ENCODE peak calls at places on chromosomes 4 and X, in four cellular contexts. T is coronary artery; S is MM.1S; Q is activated CD8-positive, alpha-beta memory T cell treated with anti-CD3 and anti-CD28 coated beads for 24 hours. C is an unnamed sample.

GRCh38 chr4:134308910-134309309 is 107.3 kb upstream of the PABPC4L start:
- DNase-seq in Q (no peak), S (no peak), T (no peak), C (no peak)

GRCh38 chr4:109079177-109079576 is 223.3 kb downstream of the COL25A1 start:
- DNase-seq in Q (no peak), S (no peak), T (no peak), C (no peak)

GRCh38 chr4:1093391-1094335 is 19.7 kb downstream of the RNF212 start:
- DNase-seq in Q (no peak), T (no peak), S (no peak), C (no peak)

GRCh38 chr4:54215379-54216072 is 13.6 kb upstream of the PDGFRA start:
- DNase-seq in T (no peak), S (no peak), Q (no peak), C (no peak)

GRCh38 chr4:26959654-26960047 is 99.0 kb downstream of the STIM2 start:
- DNase-seq in Q (no peak), S (no peak), T (no peak), C (no peak)

GRCh38 chr4:184860018-184860530 is 34.3 kb upstream of the ACSL1 start:
- DNase-seq in Q (no peak), T (no peak), S (peak; percentile 35), C (no peak)

GRCh38 chr4:3382251-3382650 is 59.5 kb upstream of the HGFAC start:
- DNase-seq in Q (no peak), T (no peak), S (no peak), C (no peak)

GRCh38 chr4:156169861-156170260 is 216.2 kb upstream of the CTSO start:
- DNase-seq in T (no peak), Q (no peak), S (no peak), C (no peak)

GRCh38 chrX:97539970-97540519 is 656.3 kb downstream of the RPA4 start:
- DNase-seq in Q (no peak), S (no peak), T (no peak), C (no peak)

GRCh38 chr4:73222466-73223257 is 35.9 kb downstream of the ANKRD17 start:
- DNase-seq in Q (no peak), T (no peak), S (peak; percentile 93), C (no peak)

GRCh38 chr4:150581611-150582010 is 340 bp upstream of the MAB21L2 start:
- DNase-seq in S (no peak), Q (no peak), T (no peak), C (no peak)

GRCh38 chr4:147839651-147840050 is 107.8 kb downstream of the ARHGAP10 start:
- DNase-seq in S (no peak), T (no peak), Q (no peak), C (no peak)

GRCh38 chrX:31058284-31058683 is 13.6 kb downstream of the FTHL17 start:
- DNase-seq in T (no peak), S (no peak), Q (no peak), C (no peak)

GRCh38 chr4:156949373-156949814 is 22.2 kb downstream of the PDGFC start:
- DNase-seq in Q (no peak), T (no peak), S (no peak), C (no peak)

GRCh38 chr4:151114338-151114737 is 14.9 kb downstream of the RPS3A start:
- DNase-seq in Q (no peak), S (no peak), T (no peak), C (no peak)

GRCh38 chrX:134538316-134538715 is 78.4 kb downstream of the HPRT1 start:
- DNase-seq in Q (no peak), S (no peak), T (no peak), C (no peak)

GRCh38 chr4:109820563-109820962 is 5.0 kb downstream of the GAR1 start:
- DNase-seq in S (no peak), Q (no peak), T (no peak), C (no peak)

GRCh38 chr4:185634066-185634652 is 98.9 kb upstream of the PDLIM3 start:
- DNase-seq in T (no peak), S (peak; percentile 49), Q (no peak), C (no peak)

GRCh38 chr4:77989986-77990385 is 67.1 kb upstream of the FRAS1 start:
- DNase-seq in S (no peak), Q (no peak), T (no peak), C (no peak)

GRCh38 chr4:3827616-3828492 is 61.7 kb downstream of the ADRA2C start:
- DNase-seq in Q (no peak), T (peak; percentile 83), S (no peak), C (no peak)